ENCODE peak calls at places on chromosomes 12 and 14, in five cellular contexts. E, M, L, B and O are unnamed samples.

GRCh38 chr14:64845878-64846277 is 33.8 kb downstream of the SPTB start:
- DNase-seq in M (no peak), L (no peak), E (no peak), B (no peak), O (peak)

GRCh38 chr12:97716356-97716755 is 253.8 kb downstream of the RMST start:
- DNase-seq in M (no peak), L (peak), B (no peak), E (no peak), O (no peak)

GRCh38 chr14:101007004-101007614 is 103.6 kb upstream of the RTL1 start:
- DNase-seq in E (no peak), L (no peak), M (no peak), B (no peak), O (no peak)

GRCh38 chr12:88559772-88560171 is 20.5 kb downstream of the KITLG start:
- DNase-seq in L (peak), M (no peak), E (no peak), B (no peak), O (no peak)

GRCh38 chr12:8032242-8033152 is at the start of gene FOXJ2:
- DNase-seq in L (peak), M (peak), E (peak), B (peak), O (peak)

GRCh38 chr14:64504897-64505771 is 564 bp downstream of the ZBTB1 start:
- DNase-seq in B (peak), L (peak), E (peak), M (peak), O (peak)

GRCh38 chr12:116347265-116347664 is 69.8 kb upstream of the MED13L start:
- DNase-seq in B (no peak), M (no peak), E (no peak), L (no peak), O (no peak)

GRCh38 chr14:81172353-81172752 is 48.4 kb downstream of the GTF2A1 start:
- DNase-seq in M (no peak), E (no peak), B (no peak), L (no peak), O (no peak)

GRCh38 chr14:92527724-92528123 is 14.1 kb downstream of the RIN3 start:
- DNase-seq in L (no peak), M (peak), E (no peak), B (no peak), O (no peak)

GRCh38 chr14:93082576-93083001 is 33.1 kb downstream of the ITPK1 start:
- DNase-seq in B (no peak), E (no peak), L (no peak), M (no peak), O (no peak)

GRCh38 chr12:64633940-64634337 is 23.6 kb downstream of the RASSF3 start:
- DNase-seq in M (peak), E (no peak), B (peak), L (peak), O (peak)

GRCh38 chr14:64463198-64463597 is 2.1 kb upstream of the AKAP5 start:
- DNase-seq in L (no peak), M (no peak), E (no peak), B (no peak), O (no peak)

GRCh38 chr12:111605931-111606625 is 7.0 kb upstream of the ATXN2 start:
- DNase-seq in E (no peak), L (no peak), B (no peak), M (no peak), O (no peak)

GRCh38 chr12:13278249-13278787 is 81.8 kb downstream of the EMP1 start:
- DNase-seq in E (peak), L (peak), B (peak), M (peak), O (peak)

GRCh38 chr14:102195446-102195845 is 55.7 kb downstream of the WDR20 start:
- DNase-seq in M (no peak), B (no peak), E (no peak), L (no peak), O (no peak)

GRCh38 chr14:105776924-105777323 is 250.5 kb downstream of the TMEM121 start:
- DNase-seq in B (no peak), L (no peak), M (no peak), E (no peak), O (no peak)

GRCh38 chr14:33280646-33281045 is 342.0 kb downstream of the NPAS3 start:
- DNase-seq in M (no peak), E (no peak), L (no peak), B (no peak), O (no peak)

GRCh38 chr14:23321572-23322547 is 603 bp downstream of the PABPN1 start:
- DNase-seq in L (peak), M (peak), B (peak), E (peak), O (peak)

GRCh38 chr12:123828871-123829547 is 66.9 kb downstream of the DNAH10 start:
- DNase-seq in B (no peak), L (no peak), M (no peak), E (no peak), O (no peak)

GRCh38 chr12:105409881-105410471 is 79.5 kb downstream of the C12orf75 start:
- DNase-seq in E (peak), M (no peak), B (peak), L (no peak), O (no peak)

GRCh38 chr12:16331998-16332397 is 15.4 kb upstream of the MGST1 start:
- DNase-seq in L (no peak), E (no peak), M (no peak), B (no peak), O (no peak)

GRCh38 chr14:97298331-97298730 is 501.1 kb downstream of the VRK1 start:
- DNase-seq in L (peak), M (no peak), E (no peak), B (no peak), O (peak)

GRCh38 chr12:128792398-128792797 is 31.4 kb downstream of the SLC15A4 start:
- DNase-seq in L (no peak), M (no peak), E (no peak), B (no peak), O (no peak)

GRCh38 chr14:104841730-104842129 is 23.3 kb upstream of the CEP170B start:
- DNase-seq in B (no peak), M (no peak), L (no peak), E (no peak), O (no peak)

GRCh38 chr12:54359762-54360351 is 4.4 kb downstream of the GPR84 start:
- DNase-seq in L (no peak), M (no peak), E (no peak), B (no peak), O (no peak)

GRCh38 chr14:45787167-45787566 is 534.2 kb upstream of the MIS18BP1 start:
- DNase-seq in E (no peak), B (no peak), L (no peak), M (no peak), O (no peak)

GRCh38 chr14:33957993-33958392 is 7.1 kb upstream of the EGLN3 start:
- DNase-seq in B (no peak), E (no peak), L (no peak), M (no peak), O (no peak)

DNA sequence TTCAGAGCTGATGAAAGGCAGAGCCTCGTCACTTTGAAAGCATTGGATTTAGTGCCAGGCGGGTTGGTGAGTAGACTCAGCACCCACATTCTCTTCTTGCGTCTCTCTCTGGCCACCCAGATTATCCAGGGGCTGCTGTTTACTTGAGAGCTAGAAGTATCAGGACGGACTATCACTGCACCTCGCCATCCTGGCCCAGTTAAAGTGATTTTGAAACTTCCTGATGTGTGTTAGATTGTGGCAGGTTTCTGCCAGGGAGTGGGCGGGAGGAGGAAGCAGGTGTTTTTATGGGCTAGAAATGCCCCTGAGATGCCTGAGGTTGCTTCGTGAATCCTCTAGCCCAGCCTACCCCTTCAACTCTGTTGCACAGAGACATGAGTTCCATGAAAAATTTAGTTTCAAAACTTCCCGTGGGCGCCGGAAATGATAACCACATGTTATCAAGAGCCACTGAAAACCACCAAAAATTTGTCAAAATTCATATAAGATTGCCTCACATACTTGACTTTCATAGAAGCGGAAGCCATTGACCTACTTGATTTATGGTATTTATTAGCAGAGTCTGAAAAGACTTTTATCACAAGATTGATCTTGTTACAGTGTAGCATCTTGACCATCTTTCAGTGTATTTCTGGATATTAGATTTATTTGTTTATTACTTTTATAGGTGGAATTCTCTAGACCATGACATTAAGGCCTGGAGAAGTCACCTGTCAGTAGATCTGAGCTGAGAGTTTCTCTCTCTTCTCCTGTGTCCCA is 466.0 kb downstream of the RAD51B start:
- DNase-seq in E (no peak), L (no peak), B (no peak), M (peak), O (no peak)
- TF ChIP-seq POLR2A in E (no peak), L (no peak), B (no peak), M (no peak), O (no peak)

GRCh38 chr14:60734465-60735242 is at the start of gene MNAT1:
- DNase-seq in B (peak), E (peak), M (peak), L (peak), O (peak)
- TF ChIP-seq POLR2A in B (no peak), E (no peak), M (no peak), L (peak), O (peak)

GRCh38 chr12:55850893-55851292 is 8.2 kb upstream of the MMP19 start:
- DNase-seq in E (no peak), B (no peak), M (no peak), L (no peak), O (no peak)
- TF ChIP-seq POLR2A in E (no peak), B (no peak), M (no peak), L (no peak), O (no peak)

GRCh38 chr14:61477845-61478438 is 156.6 kb downstream of the PRKCH start:
- DNase-seq in M (peak), E (no peak), L (peak), B (peak), O (no peak)
- TF ChIP-seq POLR2A in M (no peak), E (no peak), L (no peak), B (no peak), O (no peak)

GRCh38 chr12:132651444-132652100 is 33.0 kb downstream of the P2RX2 start:
- DNase-seq in M (no peak), B (no peak), L (no peak), E (no peak), O (no peak)

GRCh38 chr12:132647858-132648257 is 29.3 kb downstream of the P2RX2 start:
- DNase-seq in E (no peak), M (no peak), L (no peak), B (no peak), O (no peak)

GRCh38 chr12:132646850-132647249 is 28.3 kb downstream of the P2RX2 start:
- DNase-seq in B (no peak), L (no peak), M (no peak), E (no peak), O (no peak)

GRCh38 chr12:132648616-132649225 is 30.1 kb downstream of the P2RX2 start:
- DNase-seq in E (no peak), B (no peak), M (no peak), L (no peak), O (no peak)

DNA sequence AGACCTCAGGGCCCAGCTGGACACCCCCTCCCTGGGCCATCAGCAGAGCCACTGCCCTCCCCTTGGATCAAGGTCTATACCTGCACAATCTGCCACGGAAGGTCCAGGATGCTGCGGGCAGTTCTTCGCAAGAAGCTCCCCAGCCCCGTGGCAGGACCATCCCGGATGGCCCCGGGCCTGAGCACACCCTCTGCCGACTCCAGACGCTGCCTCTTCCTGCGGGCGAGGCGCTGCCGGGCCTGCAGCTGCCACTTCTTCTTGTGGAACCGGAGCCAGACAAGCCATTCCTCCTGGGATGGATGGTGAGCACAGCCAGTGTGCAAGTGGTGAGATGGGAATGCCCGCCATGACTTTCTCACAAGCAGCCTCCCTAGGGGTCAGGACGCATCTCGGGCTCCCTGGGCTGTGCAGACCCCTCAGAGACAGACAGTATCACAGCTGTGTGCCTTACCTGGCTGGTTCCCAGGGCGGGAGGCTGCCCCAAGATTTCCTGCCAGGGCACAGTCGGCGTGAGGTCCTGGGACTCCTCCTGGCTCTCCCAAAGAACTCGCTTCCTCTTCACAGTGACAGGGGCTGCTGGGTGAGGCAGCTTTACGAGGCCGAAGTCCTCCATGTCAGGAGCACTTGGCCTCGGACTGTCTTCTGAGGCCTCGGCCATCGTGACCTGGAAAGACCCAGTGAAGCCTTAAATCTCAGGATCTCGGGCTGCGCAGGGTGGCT is 30.8 kb downstream of the P2RX2 start:
- DNase-seq in B (no peak), E (no peak), L (no peak), M (no peak), O (no peak)
- TF ChIP-seq POLR2A in B (no peak), E (no peak), L (no peak), M (no peak), O (no peak)